ENCODE peak calls at places on chromosomes 3 and 15, in six cellular contexts. One of them, this sample, is unnamed.

GRCh38 chr15:69685524-69686452 is 233.2 kb downstream of the RPLP1 start:
- DNase-seq in transverse colon: peak
- DNase-seq in natural killer cell: no peak
- DNase-seq in AG08395: no peak
- DNase-seq in ascending aorta: no peak
- DNase-seq in AG04450: no peak
- DNase-seq in this sample: no peak

GRCh38 chr3:128553560-128553959 is 60.6 kb upstream of the GATA2 start:
- DNase-seq in AG08395: no peak
- DNase-seq in ascending aorta: no peak
- DNase-seq in transverse colon: no peak
- DNase-seq in AG04450: no peak
- DNase-seq in natural killer cell: no peak
- DNase-seq in this sample: no peak

GRCh38 chr3:51686512-51687215 is 15.6 kb downstream of the TEX264 start:
- DNase-seq in transverse colon: peak
- DNase-seq in AG08395: peak
- DNase-seq in natural killer cell: peak
- DNase-seq in AG04450: no peak
- DNase-seq in ascending aorta: peak
- DNase-seq in this sample: peak

GRCh38 chr15:74245342-74245931 is 9.3 kb downstream of the CCDC33 start:
- DNase-seq in natural killer cell: no peak
- DNase-seq in AG08395: no peak
- DNase-seq in ascending aorta: no peak
- DNase-seq in AG04450: no peak
- DNase-seq in transverse colon: no peak
- DNase-seq in this sample: no peak

GRCh38 chr3:46866720-46867549 is 3.7 kb upstream of the MYL3 start:
- DNase-seq in AG04450: no peak
- DNase-seq in transverse colon: peak
- DNase-seq in ascending aorta: no peak
- DNase-seq in natural killer cell: peak
- DNase-seq in AG08395: peak
- DNase-seq in this sample: peak

GRCh38 chr3:181660337-181660736 is 51.4 kb upstream of the SOX2 start:
- DNase-seq in natural killer cell: no peak
- DNase-seq in AG08395: no peak
- DNase-seq in ascending aorta: no peak
- DNase-seq in AG04450: no peak
- DNase-seq in transverse colon: no peak
- DNase-seq in this sample: no peak

GRCh38 chr15:25735550-25736384 is 127.4 kb downstream of the ATP10A start:
- DNase-seq in transverse colon: no peak
- DNase-seq in AG08395: no peak
- DNase-seq in natural killer cell: no peak
- DNase-seq in ascending aorta: no peak
- DNase-seq in AG04450: no peak
- DNase-seq in this sample: no peak

GRCh38 chr3:181487236-181487978 is 224.3 kb upstream of the SOX2 start:
- DNase-seq in transverse colon: no peak
- DNase-seq in AG04450: no peak
- DNase-seq in natural killer cell: no peak
- DNase-seq in AG08395: no peak
- DNase-seq in ascending aorta: no peak
- DNase-seq in this sample: peak

GRCh38 chr3:43638594-43639447 is 17.0 kb upstream of the ANO10 start:
- DNase-seq in natural killer cell: no peak
- DNase-seq in AG04450: no peak
- DNase-seq in ascending aorta: no peak
- DNase-seq in AG08395: no peak
- DNase-seq in transverse colon: peak
- DNase-seq in this sample: peak

GRCh38 chr15:22885105-22885504 is 46.6 kb downstream of the NIPA2 start:
- DNase-seq in AG04450: no peak
- DNase-seq in natural killer cell: no peak
- DNase-seq in AG08395: no peak
- DNase-seq in ascending aorta: no peak
- DNase-seq in transverse colon: peak
- DNase-seq in this sample: no peak

GRCh38 chr15:35522061-35522460 is 23.9 kb downstream of the DPH6 start:
- DNase-seq in AG08395: peak
- DNase-seq in transverse colon: no peak
- DNase-seq in ascending aorta: no peak
- DNase-seq in natural killer cell: no peak
- DNase-seq in AG04450: peak
- DNase-seq in this sample: no peak

GRCh38 chr3:126390751-126391150 is 4.0 kb upstream of the CFAP100 start:
- DNase-seq in AG08395: no peak
- DNase-seq in natural killer cell: no peak
- DNase-seq in AG04450: no peak
- DNase-seq in ascending aorta: no peak
- DNase-seq in transverse colon: no peak
- DNase-seq in this sample: peak

GRCh38 chr3:172678068-172678467 is 32.8 kb downstream of the NCEH1 start:
- DNase-seq in natural killer cell: no peak
- DNase-seq in AG08395: no peak
- DNase-seq in AG04450: no peak
- DNase-seq in transverse colon: no peak
- DNase-seq in ascending aorta: no peak
- DNase-seq in this sample: no peak

GRCh38 chr15:90698629-90699028 is 18.5 kb upstream of the BLM start:
- DNase-seq in AG08395: no peak
- DNase-seq in AG04450: no peak
- DNase-seq in natural killer cell: no peak
- DNase-seq in ascending aorta: no peak
- DNase-seq in transverse colon: no peak
- DNase-seq in this sample: no peak

GRCh38 chr3:156456771-156457224 is 98.1 kb downstream of the SSR3 start:
- DNase-seq in ascending aorta: no peak
- DNase-seq in AG08395: no peak
- DNase-seq in AG04450: no peak
- DNase-seq in transverse colon: no peak
- DNase-seq in natural killer cell: no peak
- DNase-seq in this sample: no peak

GRCh38 chr3:71356272-71356671 is 227.3 kb downstream of the FOXP1 start:
- DNase-seq in AG04450: no peak
- DNase-seq in transverse colon: no peak
- DNase-seq in AG08395: no peak
- DNase-seq in ascending aorta: no peak
- DNase-seq in natural killer cell: no peak
- DNase-seq in this sample: no peak

GRCh38 chr15:68618339-68619302 is 39.8 kb downstream of the CORO2B start:
- DNase-seq in AG08395: no peak
- DNase-seq in ascending aorta: no peak
- DNase-seq in AG04450: no peak
- DNase-seq in transverse colon: no peak
- DNase-seq in natural killer cell: no peak
- DNase-seq in this sample: no peak

GRCh38 chr3:127701281-127701792 is 28.6 kb downstream of the ABTB1 start:
- DNase-seq in natural killer cell: no peak
- DNase-seq in ascending aorta: no peak
- DNase-seq in AG08395: no peak
- DNase-seq in AG04450: no peak
- DNase-seq in transverse colon: no peak
- DNase-seq in this sample: no peak

GRCh38 chr3:10335871-10336622 is 15.1 kb upstream of the SEC13 start:
- DNase-seq in AG08395: no peak
- DNase-seq in natural killer cell: no peak
- DNase-seq in transverse colon: no peak
- DNase-seq in ascending aorta: no peak
- DNase-seq in AG04450: no peak
- DNase-seq in this sample: no peak

GRCh38 chr3:162719684-162720341 is 1223.2 kb downstream of the OTOL1 start:
- DNase-seq in AG04450: peak
- DNase-seq in transverse colon: no peak
- DNase-seq in natural killer cell: no peak
- DNase-seq in ascending aorta: no peak
- DNase-seq in AG08395: peak
- DNase-seq in this sample: no peak

GRCh38 chr15:79050341-79050740 is 40.2 kb downstream of the RASGRF1 start:
- DNase-seq in AG04450: no peak
- DNase-seq in natural killer cell: no peak
- DNase-seq in ascending aorta: no peak
- DNase-seq in AG08395: no peak
- DNase-seq in transverse colon: no peak
- DNase-seq in this sample: no peak

GRCh38 chr3:159828542-159828943 is 160.1 kb upstream of the IL12A start:
- DNase-seq in AG08395: peak
- DNase-seq in transverse colon: no peak
- DNase-seq in ascending aorta: no peak
- DNase-seq in natural killer cell: no peak
- DNase-seq in AG04450: no peak
- DNase-seq in this sample: no peak

GRCh38 chr3:12159227-12159601 is 502 bp upstream of the TIMP4 start:
- DNase-seq in natural killer cell: no peak
- DNase-seq in transverse colon: no peak
- DNase-seq in AG04450: no peak
- DNase-seq in AG08395: no peak
- DNase-seq in ascending aorta: no peak
- DNase-seq in this sample: no peak

GRCh38 chr15:78365931-78366330 is 25.8 kb downstream of the CRABP1 start:
- DNase-seq in AG08395: peak
- DNase-seq in transverse colon: peak
- DNase-seq in AG04450: no peak
- DNase-seq in natural killer cell: no peak
- DNase-seq in ascending aorta: no peak
- DNase-seq in this sample: peak

GRCh38 chr15:100809151-100809550 is 70.5 kb upstream of the ALDH1A3 start:
- DNase-seq in natural killer cell: no peak
- DNase-seq in transverse colon: no peak
- DNase-seq in ascending aorta: no peak
- DNase-seq in AG08395: no peak
- DNase-seq in AG04450: no peak
- DNase-seq in this sample: no peak

GRCh38 chr3:56688191-56688590 is 5.1 kb upstream of the TASOR start:
- DNase-seq in ascending aorta: no peak
- DNase-seq in natural killer cell: no peak
- DNase-seq in AG08395: no peak
- DNase-seq in AG04450: no peak
- DNase-seq in transverse colon: no peak
- DNase-seq in this sample: no peak

GRCh38 chr3:129305592-129306091 is 27.0 kb downstream of the HMCES start:
- DNase-seq in natural killer cell: no peak
- DNase-seq in AG04450: no peak
- DNase-seq in AG08395: no peak
- DNase-seq in ascending aorta: peak
- DNase-seq in transverse colon: peak
- DNase-seq in this sample: peak

GRCh38 chr15:81296673-81297072 is 27.3 kb downstream of the STARD5 start:
- DNase-seq in natural killer cell: peak
- DNase-seq in AG04450: no peak
- DNase-seq in ascending aorta: no peak
- DNase-seq in AG08395: no peak
- DNase-seq in transverse colon: peak
- DNase-seq in this sample: peak

GRCh38 chr3:100029689-100030088 is 84.6 kb downstream of the FILIP1L start:
- DNase-seq in AG08395: no peak
- DNase-seq in AG04450: no peak
- DNase-seq in natural killer cell: no peak
- DNase-seq in ascending aorta: no peak
- DNase-seq in transverse colon: no peak
- DNase-seq in this sample: no peak

This sample was measured in stomach.